ENCODE peak calls at places on chromosomes 11 and 22, in five cellular contexts. S is CD8-positive, alpha-beta T cell; Y is IMR-90; F is colonic mucosa; X is endothelial cell. H is an unnamed sample.

GRCh38 chr11:115817844-115818565 is 313.8 kb upstream of the CADM1 start:
- DNase-seq in S (no peak), Y (no peak), F (no peak), X (no peak), H (no peak)

GRCh38 chr11:66904561-66904960 is 47.7 kb downstream of the LRFN4 start:
- DNase-seq in S (no peak), Y (no peak), F (no peak), X (no peak), H (no peak)

GRCh38 chr11:21048626-21049025 is 379.2 kb downstream of the NELL1 start:
- DNase-seq in S (no peak), Y (no peak), F (no peak), X (no peak), H (no peak)

GRCh38 chr11:95566151-95566670 is 223.4 kb downstream of the FAM76B start:
- DNase-seq in S (no peak), Y (no peak), F (no peak), X (no peak), H (no peak)

GRCh38 chr22:50527921-50528681 is 1.7 kb downstream of the TYMP start:
- DNase-seq in S (no peak), Y (no peak), F (no peak), X (no peak), H (no peak)

GRCh38 chr11:69799582-69799981 is 19.6 kb downstream of the FGF3 start:
- DNase-seq in S (no peak), Y (peak; percentile 7), F (peak; percentile 23), X (no peak), H (no peak)

GRCh38 chr11:75733346-75734107 is 15.9 kb downstream of the MOGAT2 start:
- DNase-seq in S (no peak), Y (no peak), F (no peak), X (no peak), H (no peak)

GRCh38 chr22:45925811-45926351 is 51.1 kb downstream of the WNT7B start:
- DNase-seq in S (no peak), Y (no peak), F (no peak), X (no peak), H (no peak)

GRCh38 chr11:38971141-38971540 is 2373.1 kb upstream of the RAG2 start:
- DNase-seq in S (no peak), Y (no peak), F (no peak), X (no peak), H (no peak)

GRCh38 chr11:61157743-61158142 is 3.5 kb downstream of the VPS37C start:
- DNase-seq in S (no peak), Y (no peak), F (no peak), X (no peak), H (no peak)

GRCh38 chr11:63919267-63920125 is 2.5 kb upstream of the RCOR2 start:
- DNase-seq in S (no peak), Y (no peak), F (peak; percentile 80), X (no peak), H (no peak)

GRCh38 chr11:86740628-86741488 is 59.5 kb upstream of the PRSS23 start:
- DNase-seq in S (no peak), Y (peak; percentile 98), F (peak; percentile 31), X (no peak), H (no peak)

GRCh38 chr11:69746780-69747742 is 28.1 kb downstream of the FGF4 start:
- DNase-seq in S (no peak), Y (no peak), F (no peak), X (no peak), H (no peak)

GRCh38 chr22:35524966-35525686 is 15.5 kb upstream of the RASD2 start:
- DNase-seq in S (no peak), Y (no peak), F (peak; percentile 30), X (no peak), H (no peak)

GRCh38 chr11:1714908-1715885 is 18.2 kb downstream of the KRTAP5-6 start:
- DNase-seq in S (no peak), Y (no peak), F (no peak), X (no peak), H (no peak)

GRCh38 chr11:122202161-122202950 is 86.3 kb upstream of the BLID start:
- DNase-seq in S (no peak), Y (peak; percentile 83), F (peak; percentile 50), X (no peak), H (no peak)

DNA sequence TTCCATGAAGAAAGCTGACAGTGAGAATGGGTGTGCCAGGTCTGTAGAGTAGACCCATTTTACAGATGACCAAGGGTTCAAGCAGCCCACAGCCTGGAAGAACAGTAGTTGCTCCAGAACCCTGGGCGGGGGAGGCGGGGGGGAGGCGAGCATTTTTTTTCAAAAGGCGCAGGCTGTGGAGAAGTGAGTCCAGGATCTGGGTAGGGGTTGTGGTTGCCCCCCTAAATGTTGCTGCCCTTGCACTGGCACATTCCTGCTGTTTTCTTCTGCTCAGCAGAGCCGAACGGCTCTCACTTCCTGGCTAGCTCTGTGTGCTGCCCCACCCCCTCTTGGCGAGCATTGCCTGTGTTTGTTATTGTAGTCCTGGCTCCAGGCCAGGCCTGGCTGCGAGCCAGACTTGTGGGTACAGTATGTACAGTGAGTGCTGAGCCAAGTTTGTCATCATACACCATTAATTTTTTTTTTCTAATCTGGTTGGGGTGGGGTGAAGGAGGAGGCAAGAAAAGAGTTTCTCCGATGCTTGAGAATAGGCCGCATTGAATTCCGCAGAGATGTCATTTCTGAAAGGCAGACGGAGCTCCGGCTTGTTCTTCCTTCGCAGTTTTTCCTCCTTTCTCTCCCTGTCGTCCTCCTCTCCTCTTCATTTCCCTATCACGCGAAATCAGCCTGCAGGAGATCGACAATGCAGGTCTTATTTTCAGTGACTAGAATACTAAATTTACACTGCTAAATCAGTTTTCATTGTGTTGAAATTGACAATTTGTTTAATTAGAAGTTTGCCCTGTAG is 100.5 kb downstream of the ZBTB16 start:
- DNase-seq in S (peak; percentile 97), Y (peak; percentile 90), F (peak; percentile 100), X (peak; percentile 78), H (peak; percentile 96)
- TF ChIP-seq CTCF in S (no peak), Y (no peak), F (no peak), X (no peak), H (no peak)

DNA sequence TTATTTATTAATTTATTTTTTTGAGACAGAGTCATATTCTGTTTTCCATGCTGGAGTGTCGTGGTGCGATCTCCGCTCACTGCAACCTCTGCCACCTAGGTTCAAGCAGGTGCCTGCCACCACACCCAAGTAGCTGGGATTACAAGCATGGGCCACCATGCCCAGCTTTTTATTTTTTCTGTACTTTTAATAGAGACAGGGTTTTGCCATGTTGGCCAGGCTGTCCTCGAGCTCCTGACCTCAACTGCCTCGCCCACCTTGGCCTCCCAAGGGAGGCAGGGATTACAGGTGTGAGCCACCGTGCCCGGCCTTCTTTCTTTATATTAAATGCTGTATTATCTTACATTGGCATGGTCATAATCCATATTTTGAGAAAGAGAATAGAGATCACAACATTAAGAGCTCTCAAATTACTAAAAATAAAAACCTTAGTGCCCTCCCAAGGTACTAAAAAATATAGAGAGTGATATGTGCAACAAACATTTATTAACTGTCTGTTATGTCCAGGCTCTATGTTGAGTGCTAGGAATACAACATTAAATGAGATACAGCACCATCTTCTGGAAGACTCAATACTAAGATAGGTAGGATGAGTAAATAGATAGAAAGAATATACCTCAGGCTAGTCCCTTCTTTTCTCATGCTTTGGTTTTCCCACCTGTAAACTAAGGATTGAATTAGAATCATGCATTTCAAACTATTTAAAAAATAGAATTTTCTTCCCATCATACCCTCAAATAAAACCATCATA is 84.1 kb downstream of the BBOX1 start:
- DNase-seq in S (no peak), Y (peak; percentile 42), F (no peak), X (no peak), H (no peak)
- TF ChIP-seq CTCF in S (no peak), Y (peak; percentile 53), F (no peak), X (no peak), H (no peak)

GRCh38 chr22:29028468-29028867 is 33.2 kb downstream of the C22orf31 start:
- DNase-seq in S (no peak), Y (no peak), F (no peak), X (no peak), H (no peak)

GRCh38 chr22:29030618-29031235 is 30.9 kb downstream of the C22orf31 start:
- DNase-seq in S (no peak), Y (peak; percentile 77), F (peak; percentile 90), X (peak; percentile 53), H (no peak)

GRCh38 chr22:29029202-29030000 is 32.2 kb downstream of the C22orf31 start:
- DNase-seq in S (no peak), Y (no peak), F (no peak), X (no peak), H (no peak)

GRCh38 chr22:29031236-29031982 is 30.2 kb downstream of the C22orf31 start:
- DNase-seq in S (no peak), Y (peak; percentile 98), F (peak; percentile 58), X (peak; percentile 41), H (no peak)

DNA sequence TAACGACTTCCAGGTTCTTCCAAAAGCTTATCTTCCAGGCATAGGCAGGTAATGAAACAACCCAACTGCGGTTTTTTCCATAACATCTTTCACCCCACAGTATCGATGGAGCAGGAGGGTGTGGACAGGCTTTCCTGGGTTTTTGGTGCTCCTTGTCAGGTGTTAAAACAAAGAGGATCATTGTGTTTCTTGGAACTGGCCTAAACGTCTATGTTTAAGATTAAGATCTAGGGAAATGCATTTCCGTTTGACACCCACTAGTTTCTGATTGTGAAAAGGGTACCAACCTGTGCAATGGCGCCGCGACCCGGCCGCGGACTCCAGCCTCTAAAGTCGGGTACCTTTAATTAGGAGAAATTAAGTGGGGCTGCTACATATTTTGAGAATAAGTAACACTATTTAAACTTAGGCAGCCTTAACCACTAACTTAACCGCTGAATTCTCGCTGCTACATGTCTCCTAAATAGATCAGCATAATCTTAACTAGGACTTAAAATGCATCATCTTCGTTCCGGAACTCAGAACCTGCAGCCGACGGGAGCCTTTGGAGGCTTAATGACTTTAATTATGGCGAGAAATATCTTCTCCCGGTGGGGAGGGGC is 31.5 kb downstream of the C22orf31 start:
- DNase-seq in S (no peak), Y (no peak), F (peak; percentile 52), X (no peak), H (no peak)
- TF ChIP-seq CTCF in S (no peak), Y (no peak), F (no peak), X (no peak), H (no peak)

GRCh38 chr22:48842583-48842945 is 985.1 kb downstream of the BRD1 start:
- DNase-seq in S (no peak), Y (no peak), F (no peak), X (no peak), H (no peak)

GRCh38 chr22:48843640-48844039 is 984.0 kb downstream of the BRD1 start:
- DNase-seq in S (no peak), Y (no peak), F (no peak), X (no peak), H (no peak)

GRCh38 chr22:48842976-48843375 is 984.7 kb downstream of the BRD1 start:
- DNase-seq in S (no peak), Y (no peak), F (no peak), X (no peak), H (no peak)

GRCh38 chr22:48840112-48840949 is 987.3 kb downstream of the BRD1 start:
- DNase-seq in S (no peak), Y (no peak), F (no peak), X (no peak), H (no peak)

DNA sequence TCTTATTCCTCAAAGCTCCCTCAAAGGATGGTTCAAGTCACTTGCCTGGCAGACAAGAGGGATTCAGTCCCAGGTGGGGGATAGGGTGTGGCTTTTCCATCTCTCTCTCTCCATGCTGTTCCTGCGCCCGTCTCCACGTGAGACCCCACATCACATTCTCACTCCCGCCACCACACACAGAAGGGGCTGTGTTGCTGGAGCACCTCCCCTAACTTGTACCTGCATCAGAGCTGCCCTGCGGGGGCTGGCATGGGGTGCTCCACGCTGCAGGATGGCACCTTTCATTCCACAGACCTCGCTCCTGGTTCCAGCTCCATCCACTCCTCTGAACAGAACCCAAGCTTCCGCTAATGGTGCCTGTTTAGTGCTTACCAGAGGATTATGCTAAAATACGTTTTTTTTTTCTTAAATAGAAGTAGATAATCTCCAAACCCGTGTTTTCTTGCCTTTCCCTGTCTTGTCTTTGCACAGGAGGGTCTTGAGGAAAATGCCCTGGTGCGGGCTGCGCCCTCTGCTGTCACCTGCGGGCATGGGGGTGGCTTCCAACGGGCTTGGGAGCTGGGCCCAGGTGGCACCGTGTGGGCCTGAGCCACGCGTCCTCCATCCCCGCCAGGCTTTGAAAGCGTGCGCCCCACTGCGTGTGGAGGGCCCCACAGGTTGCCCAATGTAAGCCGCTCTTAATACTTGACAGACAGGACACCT is 985.6 kb downstream of the BRD1 start:
- DNase-seq in S (no peak), Y (no peak), F (no peak), X (no peak), H (no peak)
- TF ChIP-seq CTCF in S (no peak), Y (no peak), F (no peak), X (no peak), H (no peak)